ENCODE peak calls at places on chromosomes 2 and 18, in four cellular contexts. One of them, this sample, is unnamed. For H3K36me3, the result is how much of the 10 kb centered on the place peaks cover.

GRCh38 chr2:215635788-215636139 is 199.9 kb upstream of the FN1 start:
- DNase-seq in cardiac muscle cell: peak
- DNase-seq in bronchial epithelial cell: peak
- DNase-seq in right lobe of liver: no peak
- DNase-seq in this sample: no peak

GRCh38 chr2:64943387-64944150 is 45.6 kb upstream of the SLC1A4 start:
- DNase-seq in cardiac muscle cell: peak
- DNase-seq in bronchial epithelial cell: peak
- DNase-seq in right lobe of liver: peak
- DNase-seq in this sample: peak

GRCh38 chr2:226790006-226790405 is 9.6 kb downstream of the IRS1 start:
- DNase-seq in cardiac muscle cell: no peak
- DNase-seq in bronchial epithelial cell: no peak
- DNase-seq in right lobe of liver: no peak
- DNase-seq in this sample: no peak

GRCh38 chr2:237563816-237564215 is 2.6 kb upstream of the PRLH start:
- DNase-seq in cardiac muscle cell: peak
- DNase-seq in bronchial epithelial cell: peak
- DNase-seq in right lobe of liver: no peak
- DNase-seq in this sample: peak

GRCh38 chr2:44731505-44731904 is 210.0 kb upstream of the SIX3 start:
- DNase-seq in cardiac muscle cell: no peak
- DNase-seq in bronchial epithelial cell: no peak
- DNase-seq in right lobe of liver: no peak
- DNase-seq in this sample: no peak

GRCh38 chr2:62189196-62189595 is 6.7 kb upstream of the B3GNT2 start:
- DNase-seq in cardiac muscle cell: no peak
- DNase-seq in bronchial epithelial cell: no peak
- DNase-seq in right lobe of liver: no peak
- DNase-seq in this sample: no peak

GRCh38 chr18:48352051-48352755 is 57.0 kb downstream of the ZBTB7C start:
- DNase-seq in cardiac muscle cell: no peak
- DNase-seq in bronchial epithelial cell: no peak
- DNase-seq in right lobe of liver: no peak
- DNase-seq in this sample: no peak

GRCh38 chr18:79936641-79937040 is 14.8 kb downstream of the SLC66A2 start:
- DNase-seq in cardiac muscle cell: no peak
- DNase-seq in bronchial epithelial cell: no peak
- DNase-seq in right lobe of liver: peak
- DNase-seq in this sample: peak

GRCh38 chr2:224586127-224586702 is 1.1 kb upstream of the CUL3 start:
- DNase-seq in cardiac muscle cell: no peak
- DNase-seq in bronchial epithelial cell: peak
- DNase-seq in right lobe of liver: no peak
- DNase-seq in this sample: no peak

GRCh38 chr18:42174909-42175308 is 219.9 kb downstream of the PIK3C3 start:
- DNase-seq in cardiac muscle cell: no peak
- DNase-seq in bronchial epithelial cell: peak
- DNase-seq in right lobe of liver: no peak
- DNase-seq in this sample: no peak

GRCh38 chr2:223724831-223725230 is 112.6 kb downstream of the AP1S3 start:
- DNase-seq in cardiac muscle cell: no peak
- DNase-seq in bronchial epithelial cell: no peak
- DNase-seq in right lobe of liver: no peak
- DNase-seq in this sample: no peak

GRCh38 chr18:45935591-45936335 is 31.4 kb downstream of the EPG5 start:
- DNase-seq in cardiac muscle cell: peak
- DNase-seq in bronchial epithelial cell: no peak
- DNase-seq in right lobe of liver: no peak
- DNase-seq in this sample: no peak

GRCh38 chr2:161337247-161337646 is 29.0 kb downstream of the PSMD14 start:
- DNase-seq in cardiac muscle cell: no peak
- DNase-seq in bronchial epithelial cell: no peak
- DNase-seq in right lobe of liver: no peak
- DNase-seq in this sample: no peak

GRCh38 chr2:149040451-149040850 is 2.0 kb downstream of the LYPD6B start:
- DNase-seq in cardiac muscle cell: peak
- DNase-seq in bronchial epithelial cell: no peak
- DNase-seq in right lobe of liver: no peak
- DNase-seq in this sample: no peak

GRCh38 chr2:72581560-72582181 is 244.2 kb downstream of the EXOC6B start:
- DNase-seq in cardiac muscle cell: no peak
- DNase-seq in bronchial epithelial cell: no peak
- DNase-seq in right lobe of liver: no peak
- DNase-seq in this sample: no peak

GRCh38 chr2:29010946-29011649 is 30.0 kb downstream of the TOGARAM2 start:
- DNase-seq in cardiac muscle cell: peak
- DNase-seq in bronchial epithelial cell: no peak
- DNase-seq in right lobe of liver: peak
- DNase-seq in this sample: no peak

GRCh38 chr2:235433860-235434259 is 60.0 kb upstream of the AGAP1 start:
- DNase-seq in cardiac muscle cell: peak
- DNase-seq in bronchial epithelial cell: no peak
- DNase-seq in right lobe of liver: no peak
- DNase-seq in this sample: no peak

GRCh38 chr2:235728401-235729181 is 234.7 kb downstream of the AGAP1 start:
- DNase-seq in cardiac muscle cell: peak
- DNase-seq in bronchial epithelial cell: no peak
- DNase-seq in right lobe of liver: no peak
- DNase-seq in this sample: no peak

GRCh38 chr2:61460168-61460567 is 10.7 kb downstream of the USP34 start:
- DNase-seq in cardiac muscle cell: peak
- DNase-seq in bronchial epithelial cell: peak
- DNase-seq in right lobe of liver: no peak
- DNase-seq in this sample: no peak

GRCh38 chr2:120354935-120355845 is 9.3 kb downstream of the INHBB start:
- DNase-seq in cardiac muscle cell: no peak
- DNase-seq in bronchial epithelial cell: no peak
- DNase-seq in right lobe of liver: no peak
- DNase-seq in this sample: no peak

GRCh38 chr2:34524115-34524514 is 925.0 kb upstream of the FAM98A start:
- DNase-seq in cardiac muscle cell: no peak
- DNase-seq in bronchial epithelial cell: peak
- DNase-seq in right lobe of liver: no peak
- DNase-seq in this sample: no peak

GRCh38 chr2:9144617-9145016 is 62.0 kb upstream of the ASAP2 start:
- DNase-seq in cardiac muscle cell: peak
- DNase-seq in bronchial epithelial cell: no peak
- DNase-seq in right lobe of liver: no peak
- DNase-seq in this sample: no peak

GRCh38 chr2:188495990-188496431 is 204.3 kb downstream of the GULP1 start:
- DNase-seq in cardiac muscle cell: peak
- DNase-seq in bronchial epithelial cell: peak
- DNase-seq in right lobe of liver: no peak
- DNase-seq in this sample: no peak

GRCh38 chr2:392921-393270 is 105.0 kb upstream of the ALKAL2 start:
- DNase-seq in cardiac muscle cell: no peak
- DNase-seq in bronchial epithelial cell: no peak
- DNase-seq in right lobe of liver: no peak
- DNase-seq in this sample: no peak

GRCh38 chr2:29923110-29923721 is 1.8 kb upstream of the ALK start:
- DNase-seq in cardiac muscle cell: peak
- DNase-seq in bronchial epithelial cell: peak
- DNase-seq in right lobe of liver: no peak
- DNase-seq in this sample: peak

GRCh38 chr2:191976436-191976835 is 129.5 kb upstream of the CAVIN2 start:
- DNase-seq in cardiac muscle cell: peak
- DNase-seq in bronchial epithelial cell: no peak
- DNase-seq in right lobe of liver: no peak
- DNase-seq in this sample: no peak

GRCh38 chr2:197847666-197848401 is 43.4 kb downstream of the PLCL1 start:
- DNase-seq in cardiac muscle cell: no peak
- DNase-seq in bronchial epithelial cell: peak
- DNase-seq in right lobe of liver: no peak
- DNase-seq in this sample: no peak

GRCh38 chr18:13501896-13502295 is 224.5 kb downstream of the FAM210A start:
- DNase-seq in cardiac muscle cell: no peak
- DNase-seq in bronchial epithelial cell: peak
- DNase-seq in right lobe of liver: no peak
- DNase-seq in this sample: no peak

GRCh38 chr2:54298511-54298910 is 42.5 kb upstream of the TSPYL6 start:
- DNase-seq in cardiac muscle cell: no peak
- DNase-seq in bronchial epithelial cell: no peak
- DNase-seq in right lobe of liver: no peak
- DNase-seq in this sample: no peak

GRCh38 chr2:120609826-120610395 is 125.8 kb upstream of the GLI2 start:
- DNase-seq in cardiac muscle cell: no peak
- DNase-seq in bronchial epithelial cell: no peak
- DNase-seq in right lobe of liver: peak
- DNase-seq in this sample: peak

GRCh38 chr2:237739101-237739500 is 59.5 kb upstream of the RBM44 start:
- DNase-seq in cardiac muscle cell: no peak
- DNase-seq in bronchial epithelial cell: no peak
- DNase-seq in right lobe of liver: no peak
- DNase-seq in this sample: peak

GRCh38 chr2:16139663-16140610 is 199.6 kb downstream of the MYCN start:
- DNase-seq in cardiac muscle cell: no peak
- DNase-seq in bronchial epithelial cell: peak
- DNase-seq in right lobe of liver: no peak
- DNase-seq in this sample: no peak

GRCh38 chr2:224650815-224651439 is 65.2 kb downstream of the CCDC195 start:
- DNase-seq in cardiac muscle cell: peak
- DNase-seq in bronchial epithelial cell: peak
- DNase-seq in right lobe of liver: no peak
- DNase-seq in this sample: no peak

GRCh38 chr2:240433973-240434727 is 1.3 kb upstream of the GPC1 start:
- DNase-seq in cardiac muscle cell: peak
- DNase-seq in bronchial epithelial cell: peak
- DNase-seq in right lobe of liver: peak
- DNase-seq in this sample: peak
- H3K4me3 ChIP-seq in cardiac muscle cell: peak
- H3K4me3 ChIP-seq in bronchial epithelial cell: peak
- H3K4me3 ChIP-seq in right lobe of liver: peak
- H3K4me3 ChIP-seq in this sample: no peak

GRCh38 chr2:101018934-101019333 is 16.8 kb downstream of the RPL31 start:
- DNase-seq in cardiac muscle cell: no peak
- DNase-seq in bronchial epithelial cell: no peak
- DNase-seq in right lobe of liver: no peak
- DNase-seq in this sample: no peak
- H3K36me3 ChIP-seq in cardiac muscle cell: under half
- H3K36me3 ChIP-seq in bronchial epithelial cell: under half
- H3K36me3 ChIP-seq in right lobe of liver: under half
- H3K36me3 ChIP-seq in this sample: under half

GRCh38 chr2:108288534-108289106 is at the start of gene SULT1C2:
- DNase-seq in cardiac muscle cell: no peak
- DNase-seq in bronchial epithelial cell: no peak
- DNase-seq in right lobe of liver: peak
- DNase-seq in this sample: no peak
- H3K4me3 ChIP-seq in cardiac muscle cell: no peak
- H3K4me3 ChIP-seq in bronchial epithelial cell: no peak
- H3K4me3 ChIP-seq in right lobe of liver: no peak
- H3K4me3 ChIP-seq in this sample: no peak

GRCh38 chr2:42652086-42652485 is 83.7 kb downstream of the MTA3 start:
- DNase-seq in cardiac muscle cell: no peak
- DNase-seq in bronchial epithelial cell: no peak
- DNase-seq in right lobe of liver: no peak
- DNase-seq in this sample: no peak
- H3K36me3 ChIP-seq in cardiac muscle cell: under half
- H3K36me3 ChIP-seq in bronchial epithelial cell: under half
- H3K36me3 ChIP-seq in right lobe of liver: under half
- H3K36me3 ChIP-seq in this sample: under half

DNA sequence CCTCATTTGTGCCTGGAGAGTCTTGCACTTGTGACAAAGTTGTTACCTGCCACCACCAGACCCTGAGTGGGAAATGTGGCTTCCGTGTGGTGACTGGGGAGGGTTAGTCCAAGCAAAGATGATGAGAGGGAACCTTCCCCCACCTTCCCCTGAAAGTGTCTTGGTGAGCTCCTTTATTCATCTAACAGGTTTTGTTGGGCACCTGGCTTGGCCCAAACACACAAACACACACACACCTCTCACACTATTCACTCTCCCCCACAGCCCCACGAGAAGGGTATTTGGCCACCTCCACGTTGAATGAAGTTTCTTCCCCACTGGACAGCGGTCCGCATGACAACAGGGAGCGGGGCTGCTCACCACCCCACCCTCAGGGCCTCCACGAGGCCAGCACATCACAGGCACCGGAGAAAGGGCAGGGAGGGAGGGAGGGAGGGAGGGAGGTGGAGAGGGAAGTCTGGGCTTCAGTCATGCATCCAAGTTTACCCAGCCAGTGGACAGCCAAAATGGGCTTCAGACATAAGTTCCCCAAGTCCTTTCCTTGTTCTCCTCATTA is 1.4 kb downstream of the CIB4 start:
- DNase-seq in cardiac muscle cell: no peak
- DNase-seq in bronchial epithelial cell: no peak
- DNase-seq in right lobe of liver: no peak
- DNase-seq in this sample: no peak
- H3K4me3 ChIP-seq in cardiac muscle cell: no peak
- H3K4me3 ChIP-seq in bronchial epithelial cell: no peak
- H3K4me3 ChIP-seq in right lobe of liver: no peak
- H3K4me3 ChIP-seq in this sample: no peak